ENCODE peak calls at places on chromosomes 3 and 15, in seven cellular contexts. R is neuronal stem cell, K is IMR-90, L is H9, H is H1, E is mesendoderm, V is trophoblast cell. G is an unnamed sample.

GRCh38 chr3:81726132-81726531 is 35.3 kb downstream of the GBE1 start:
- DNase-seq in K (peak), L (no peak), E (no peak), R (no peak), V (no peak), H (no peak), G (peak)

GRCh38 chr3:59545369-59545768 is 495.5 kb upstream of the CFAP20DC start:
- DNase-seq in L (no peak), K (no peak), E (peak), H (no peak), V (no peak), R (no peak), G (no peak)

GRCh38 chr3:177673105-177673804 is 476.0 kb upstream of the TBL1XR1 start:
- DNase-seq in E (no peak), L (no peak), R (no peak), K (peak), V (peak), H (no peak), G (peak)

GRCh38 chr3:197317250-197317963 is 19.0 kb upstream of the DLG1 start:
- DNase-seq in L (no peak), E (peak), V (peak), R (no peak), H (no peak), K (peak), G (peak)

GRCh38 chr3:196948442-196949365 is 6.4 kb upstream of the NCBP2 start:
- DNase-seq in E (peak), V (peak), K (no peak), L (peak), R (no peak), H (peak), G (no peak)

GRCh38 chr3:114218006-114218405 is 19.4 kb downstream of the ZNF80 start:
- DNase-seq in V (no peak), L (no peak), E (peak), R (no peak), K (no peak), H (no peak), G (no peak)

GRCh38 chr3:79824166-79824565 is 56.4 kb upstream of the ROBO1 start:
- DNase-seq in L (no peak), H (no peak), E (no peak), K (no peak), R (no peak), V (no peak), G (no peak)

GRCh38 chr3:60291115-60291514 is 960.1 kb downstream of the FHIT start:
- DNase-seq in E (no peak), V (no peak), R (no peak), L (no peak), K (no peak), H (no peak), G (no peak)

GRCh38 chr3:185727873-185728272 is 97.0 kb downstream of the IGF2BP2 start:
- DNase-seq in E (no peak), R (no peak), H (no peak), V (no peak), L (no peak), K (no peak), G (no peak)

GRCh38 chr15:99916668-99917223 is 183.5 kb upstream of the LYSMD4 start:
- DNase-seq in V (no peak), H (no peak), R (no peak), L (no peak), K (no peak), E (no peak), G (no peak)

GRCh38 chr3:24493951-24494615 is 567 bp downstream of the THRB start:
- DNase-seq in R (peak), L (peak), K (no peak), E (peak), V (peak), H (peak), G (peak)

GRCh38 chr3:16521580-16521941 is 8.1 kb upstream of the RFTN1 start:
- DNase-seq in V (no peak), R (no peak), E (no peak), L (no peak), K (no peak), H (no peak), G (no peak)

GRCh38 chr15:86852741-86853140 is 773.1 kb downstream of the AGBL1 start:
- DNase-seq in K (no peak), R (no peak), V (no peak), H (no peak), L (no peak), E (no peak), G (no peak)

GRCh38 chr15:72907733-72908132 is 124.2 kb upstream of the ADPGK start:
- DNase-seq in L (no peak), H (no peak), E (no peak), V (no peak), R (no peak), K (no peak), G (peak)

GRCh38 chr3:101936419-101937331 is 87.4 kb downstream of the NFKBIZ start:
- DNase-seq in E (no peak), K (peak), L (no peak), H (no peak), V (peak), R (no peak), G (peak)

GRCh38 chr3:112582242-112582874 is 20.5 kb downstream of the SLC35A5 start:
- DNase-seq in L (peak), E (peak), R (peak), V (peak), H (no peak), K (peak), G (peak)

GRCh38 chr3:193829781-193830180 is 236.8 kb downstream of the OPA1 start:
- DNase-seq in E (peak), K (peak), L (no peak), V (peak), R (no peak), H (no peak), G (peak)

GRCh38 chr3:139204756-139205155 is 139.1 kb upstream of the MRPS22 start:
- DNase-seq in R (no peak), K (peak), H (no peak), L (no peak), E (no peak), V (peak), G (peak)

GRCh38 chr3:12891985-12892839 is 50.8 kb upstream of the RPL32 start:
- DNase-seq in H (peak), E (peak), V (peak), L (peak), R (peak), K (peak), G (peak)

GRCh38 chr3:7188551-7188950 is 327.6 kb downstream of the GRM7 start:
- DNase-seq in R (no peak), L (no peak), K (no peak), V (peak), H (no peak), E (no peak), G (no peak)

GRCh38 chr15:91246998-91247397 is 146.9 kb downstream of the SV2B start:
- DNase-seq in E (no peak), H (no peak), V (no peak), R (no peak), K (no peak), L (no peak), G (no peak)

GRCh38 chr15:51144021-51144532 is 49.4 kb upstream of the TNFAIP8L3 start:
- DNase-seq in L (no peak), R (no peak), H (no peak), V (peak), K (peak), E (peak), G (peak)

GRCh38 chr3:143476965-143477640 is 357.5 kb downstream of the CHST2 start:
- DNase-seq in R (no peak), E (peak), L (no peak), K (no peak), V (no peak), H (no peak), G (no peak)

GRCh38 chr3:192850501-192850981 is 67.1 kb downstream of the MB21D2 start:
- DNase-seq in H (no peak), K (peak), R (no peak), V (peak), L (no peak), E (no peak), G (peak)

GRCh38 chr15:89486726-89487050 is 9.7 kb downstream of the RHCG start:
- DNase-seq in H (peak), K (no peak), L (peak), V (peak), E (peak), R (no peak), G (no peak)

GRCh38 chr3:49500408-49501257 is 30.6 kb downstream of the DAG1 start:
- DNase-seq in L (no peak), K (peak), R (no peak), E (no peak), V (peak), H (no peak), G (peak)

GRCh38 chr15:98745179-98745578 is 96.8 kb downstream of the IGF1R start:
- DNase-seq in R (no peak), V (no peak), L (no peak), K (no peak), E (no peak), H (no peak), G (no peak)

GRCh38 chr3:62188547-62189375 is 184.6 kb downstream of the FEZF2 start:
- DNase-seq in E (peak), H (peak), R (peak), K (peak), V (peak), L (peak), G (peak)
- H4K8ac ChIP-seq in E (no peak), H (no peak), R (no peak), K (no peak), V (no peak), L (no peak), G (no peak)

GRCh38 chr3:21158801-21159564 is 592.0 kb downstream of the ZNF385D start:
- DNase-seq in E (no peak), H (no peak), K (peak), R (no peak), V (no peak), L (no peak), G (no peak)
- H4K8ac ChIP-seq in E (no peak), H (no peak), K (no peak), R (no peak), V (no peak), L (no peak), G (no peak)

GRCh38 chr3:171266034-171266805 is 194.0 kb downstream of the TNIK start:
- DNase-seq in R (no peak), V (peak), L (no peak), H (no peak), E (no peak), K (peak), G (peak)
- H4K8ac ChIP-seq in R (no peak), V (no peak), L (no peak), H (no peak), E (no peak), K (no peak), G (no peak)

DNA sequence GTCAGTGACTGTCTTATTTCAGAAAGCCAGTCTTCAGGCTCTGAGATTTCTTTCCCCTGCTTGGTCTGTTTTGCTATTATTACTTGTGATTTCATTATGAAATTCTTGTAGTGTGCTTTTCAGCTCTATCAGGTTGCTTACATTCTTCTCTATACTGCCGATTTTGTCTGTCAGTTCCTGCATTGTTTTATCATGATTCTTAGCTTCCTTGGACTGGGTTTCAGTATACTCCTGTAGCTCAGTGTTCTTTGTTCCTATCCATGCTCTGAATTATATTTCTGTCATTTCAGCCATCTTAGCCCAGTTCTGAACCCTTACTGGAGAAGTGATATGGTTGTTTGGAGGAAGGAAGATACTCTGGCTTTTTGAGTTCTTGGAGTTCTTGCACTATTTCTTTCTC is 40.5 kb downstream of the CEP63 start:
- DNase-seq in V (no peak), K (peak), H (no peak), E (no peak), R (no peak), L (no peak), G (no peak)
- H4K8ac ChIP-seq in V (no peak), K (no peak), H (no peak), E (no peak), R (no peak), L (no peak), G (no peak)

GRCh38 chr3:141414141-141414689 is 45.9 kb downstream of the ZBTB38 start:
- DNase-seq in E (no peak), V (no peak), K (no peak), R (no peak), L (no peak), H (no peak), G (peak)

GRCh38 chr3:141414800-141415462 is 46.6 kb downstream of the ZBTB38 start:
- DNase-seq in K (peak), L (no peak), E (no peak), H (no peak), V (no peak), R (no peak), G (peak)

GRCh38 chr3:141418751-141419150 is 50.4 kb downstream of the ZBTB38 start:
- DNase-seq in K (no peak), V (peak), R (no peak), E (no peak), H (no peak), L (no peak), G (no peak)

GRCh38 chr3:141413387-141414140 is 45.3 kb downstream of the ZBTB38 start:
- DNase-seq in R (no peak), H (no peak), K (peak), L (no peak), V (no peak), E (no peak), G (no peak)

GRCh38 chr3:141415959-141416358 is 47.7 kb downstream of the ZBTB38 start:
- DNase-seq in E (no peak), K (no peak), L (no peak), H (no peak), R (no peak), V (no peak), G (no peak)
- H4K8ac ChIP-seq in E (no peak), K (peak), L (no peak), H (no peak), R (no peak), V (no peak), G (no peak)

GRCh38 chr15:32709295-32710033 is 8.3 kb upstream of the GREM1 start:
- DNase-seq in V (no peak), E (no peak), H (no peak), R (no peak), K (peak), L (no peak), G (no peak)
- H4K8ac ChIP-seq in V (no peak), E (no peak), H (no peak), R (no peak), K (no peak), L (no peak), G (no peak)

DNA sequence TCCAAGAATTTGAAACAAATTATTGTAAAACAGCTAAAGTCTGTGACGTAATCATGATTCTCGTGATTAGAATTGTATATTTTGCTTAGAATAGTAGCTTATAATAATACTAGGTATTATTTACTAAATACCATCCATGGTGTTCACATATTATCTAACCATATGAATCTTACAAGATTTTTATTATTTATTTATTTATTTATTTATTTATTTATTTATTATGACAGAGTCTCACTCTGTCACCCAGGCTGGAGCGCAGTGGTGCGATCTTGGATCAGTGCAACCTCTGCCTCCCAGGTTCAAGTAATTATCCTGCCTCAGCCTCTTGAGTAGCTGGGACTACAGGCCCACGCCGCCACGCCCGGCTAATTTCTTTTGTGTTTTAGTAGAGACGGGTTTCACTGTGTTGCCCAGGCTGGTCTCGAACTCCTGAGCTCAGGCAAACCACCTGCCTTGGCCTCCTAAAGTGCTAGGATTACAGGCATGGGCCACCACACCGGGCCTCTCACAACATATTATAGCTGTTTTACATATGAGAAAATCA is 173.5 kb downstream of the EPHA3 start:
- DNase-seq in V (no peak), K (no peak), L (no peak), E (no peak), R (no peak), H (no peak), G (no peak)
- H4K8ac ChIP-seq in V (no peak), K (no peak), L (no peak), E (no peak), R (no peak), H (no peak), G (no peak)

DNA sequence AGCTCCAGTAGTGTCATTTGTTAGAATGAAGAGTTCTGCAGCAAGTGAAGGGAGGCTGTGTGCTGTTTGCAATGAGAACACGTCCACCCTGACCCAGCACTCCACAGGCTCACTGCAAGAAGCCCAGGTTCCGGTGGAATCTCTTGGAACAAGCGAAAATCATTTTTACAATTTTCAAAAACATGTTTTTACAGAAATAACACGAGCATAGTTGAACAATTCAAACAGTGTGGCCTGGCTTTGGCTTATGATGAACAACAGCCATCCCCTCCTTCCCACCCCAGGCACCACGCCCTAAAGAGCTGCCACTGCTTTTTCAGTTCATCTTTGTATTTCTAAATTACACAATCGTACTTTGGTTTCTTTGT is 59.5 kb upstream of the KY start:
- DNase-seq in L (no peak), K (no peak), V (no peak), R (no peak), E (no peak), H (no peak), G (no peak)
- H4K8ac ChIP-seq in L (no peak), K (no peak), V (no peak), R (no peak), E (no peak), H (no peak), G (no peak)